ENCODE peak calls at places on chromosomes 6 and 20, in four cellular contexts. K is G401, P is left ventricle myocardium inferior, E is type B pancreatic cell. V is an unnamed sample.

GRCh38 chr6:91081452-91082067 is 494.7 kb upstream of the MAP3K7 start:
- DNase-seq in K (peak), P (no peak), E (no peak), V (no peak)

GRCh38 chr6:11341867-11342266 is 109.4 kb upstream of the NEDD9 start:
- DNase-seq in K (no peak), P (no peak), E (no peak), V (no peak)

GRCh38 chr20:16028923-16029322 is 544.3 kb downstream of the KIF16B start:
- DNase-seq in K (no peak), P (no peak), E (no peak), V (no peak)

GRCh38 chr20:23048283-23049200 is 930 bp downstream of the THBD start:
- DNase-seq in K (no peak), P (peak), E (no peak), V (no peak)

GRCh38 chr6:160795716-160796115 is 93.7 kb downstream of the PLG start:
- DNase-seq in K (no peak), P (no peak), E (no peak), V (no peak)

GRCh38 chr6:144055121-144055931 is 40.0 kb downstream of the SF3B5 start:
- DNase-seq in K (no peak), P (no peak), E (no peak), V (peak)

GRCh38 chr6:35160642-35161041 is 19.5 kb upstream of the TCP11 start:
- DNase-seq in K (no peak), P (no peak), E (no peak), V (no peak)

GRCh38 chr6:26215200-26216014 is 128.2 kb downstream of the HFE start:
- DNase-seq in K (peak), P (no peak), E (no peak), V (peak)

GRCh38 chr6:162817196-162817595 is 89.4 kb downstream of the PACRG start:
- DNase-seq in K (no peak), P (no peak), E (no peak), V (no peak)

GRCh38 chr6:43188426-43188825 is 6.4 kb downstream of the CUL9 start:
- DNase-seq in K (no peak), P (no peak), E (no peak), V (no peak)

GRCh38 chr6:3908961-3909360 is 59.8 kb downstream of the FAM50B start:
- DNase-seq in K (no peak), P (no peak), E (no peak), V (no peak)

GRCh38 chr6:68296126-68296525 is 339.0 kb upstream of the ADGRB3 start:
- DNase-seq in K (no peak), P (no peak), E (no peak), V (no peak)

GRCh38 chr20:17399303-17399985 is 131.7 kb downstream of the BFSP1 start:
- DNase-seq in K (no peak), P (no peak), E (no peak), V (no peak)

GRCh38 chr6:87993331-87993730 is 54.3 kb upstream of the SPACA1 start:
- DNase-seq in K (peak), P (no peak), E (no peak), V (no peak)

GRCh38 chr6:149454405-149454848 is 30.4 kb downstream of the ZC3H12D start:
- DNase-seq in K (peak), P (peak), E (no peak), V (no peak)

GRCh38 chr6:92777146-92777740 is 642.1 kb downstream of the EPHA7 start:
- DNase-seq in K (peak), P (no peak), E (no peak), V (no peak)

GRCh38 chr6:16737389-16737788 is 23.9 kb downstream of the ATXN1 start:
- DNase-seq in K (no peak), P (no peak), E (no peak), V (no peak)

GRCh38 chr6:170063431-170063830 is 227.4 kb downstream of the DLL1 start:
- DNase-seq in K (no peak), P (no peak), E (peak), V (no peak)

GRCh38 chr6:119243037-119243436 is 106.5 kb downstream of the MAN1A1 start:
- DNase-seq in K (no peak), P (no peak), E (no peak), V (no peak)

GRCh38 chr20:48846516-48847492 is 19.0 kb upstream of the PREX1 start:
- DNase-seq in K (no peak), P (no peak), E (no peak), V (peak)

GRCh38 chr6:29743025-29743424 is 19.8 kb downstream of the HLA-F start:
- DNase-seq in K (no peak), P (no peak), E (no peak), V (no peak)

GRCh38 chr20:32045999-32046398 is 6.0 kb upstream of the HCK start:
- DNase-seq in K (no peak), P (no peak), E (no peak), V (no peak)

GRCh38 chr20:14444106-14444505 is 106.7 kb upstream of the FLRT3 start:
- DNase-seq in K (no peak), P (no peak), E (no peak), V (no peak)

GRCh38 chr6:3542032-3542640 is 85.3 kb upstream of the SLC22A23 start:
- DNase-seq in K (no peak), P (no peak), E (no peak), V (no peak)

GRCh38 chr6:143647712-143648111 is 30.1 kb upstream of the PHACTR2 start:
- DNase-seq in K (no peak), P (no peak), E (no peak), V (no peak)

GRCh38 chr20:47498606-47499005 is 3.1 kb upstream of the NCOA3 start:
- DNase-seq in K (no peak), P (no peak), E (no peak), V (no peak)

GRCh38 chr20:50980071-50980681 is 21.6 kb downstream of the MOCS3 start:
- DNase-seq in K (no peak), P (no peak), E (no peak), V (peak)

GRCh38 chr20:63406011-63406410 is 44.9 kb upstream of the CHRNA4 start:
- DNase-seq in K (no peak), P (no peak), E (no peak), V (no peak)

GRCh38 chr6:137353346-137353745 is 134.2 kb upstream of the IFNGR1 start:
- DNase-seq in K (no peak), P (no peak), E (no peak), V (no peak)

GRCh38 chr20:47343007-47343472 is 13.5 kb downstream of the ZMYND8 start:
- DNase-seq in K (no peak), P (no peak), E (no peak), V (no peak)

GRCh38 chr6:146364816-146365594 is 178.6 kb upstream of the RAB32 start:
- DNase-seq in K (no peak), P (no peak), E (no peak), V (no peak)

GRCh38 chr20:21518292-21518991 is 4.6 kb upstream of the NKX2-2 start:
- DNase-seq in K (no peak), P (no peak), E (peak), V (no peak)

GRCh38 chr6:37074053-37074827 is 68.8 kb downstream of the FGD2 start:
- DNase-seq in K (no peak), P (peak), E (no peak), V (no peak)

GRCh38 chr6:100269189-100269588 is 195.5 kb downstream of the SIM1 start:
- DNase-seq in K (no peak), P (no peak), E (no peak), V (no peak)

GRCh38 chr6:143753678-143754077 is 75.9 kb downstream of the PHACTR2 start:
- DNase-seq in K (no peak), P (no peak), E (no peak), V (no peak)

GRCh38 chr6:52356017-52356416 is 5.9 kb upstream of the PAQR8 start:
- DNase-seq in K (no peak), P (no peak), E (no peak), V (no peak)

GRCh38 chr6:164130151-164130550 is 715.6 kb downstream of the QKI start:
- DNase-seq in K (no peak), P (peak), E (no peak), V (no peak)

V was measured in stimulated activated CD4-positive, alpha-beta T cell treated with anti-CD3 and anti-CD28 coated beads, Interleukin-2, amount 100 ng/mL, for 24 hours.